ENCODE peak calls at places on chromosomes 5 and 9, in seven cellular contexts. A, F, B, W, R, L and N are unnamed samples.

GRCh38 chr5:159601216-159601615 is 270.9 kb upstream of the IL12B start:
- DNase-seq in B (peak; percentile 73), W (no peak), R (no peak), L (no peak), F (no peak), A (no peak), N (no peak)

GRCh38 chr5:78716221-78716620 is 67.6 kb upstream of the LHFPL2 start:
- DNase-seq in L (no peak), F (no peak), W (no peak), B (peak; percentile 65), A (no peak), R (no peak), N (no peak)

GRCh38 chr5:77366717-77367500 is 125.2 kb downstream of the WDR41 start:
- DNase-seq in B (no peak), A (no peak), F (no peak), R (peak; percentile 26), L (no peak), W (no peak), N (no peak)

GRCh38 chr9:97997330-97998276 is 14.5 kb downstream of the ANP32B start:
- DNase-seq in W (no peak), L (no peak), A (no peak), R (no peak), B (no peak), F (no peak), N (no peak)

GRCh38 chr9:16044116-16044881 is 491.5 kb downstream of the CCDC171 start:
- DNase-seq in F (no peak), L (no peak), B (peak; percentile 87), W (no peak), A (no peak), R (no peak), N (no peak)

GRCh38 chr9:96218821-96219614 is 83.0 kb downstream of the HSD17B3 start:
- DNase-seq in A (no peak), F (peak; percentile 34), R (peak; percentile 22), W (no peak), B (no peak), L (peak; percentile 24), N (peak; percentile 64)

GRCh38 chr5:107532182-107532878 is 138.4 kb downstream of the EFNA5 start:
- DNase-seq in R (no peak), A (no peak), B (no peak), L (no peak), F (no peak), W (no peak), N (no peak)

GRCh38 chr5:33558489-33558888 is 117.7 kb downstream of the TARS1 start:
- DNase-seq in R (no peak), B (peak; percentile 7), L (peak; percentile 28), A (no peak), F (no peak), W (no peak), N (no peak)

GRCh38 chr5:104412649-104413240 is 850.2 kb upstream of the NUDT12 start:
- DNase-seq in B (peak; percentile 49), A (no peak), R (peak; percentile 43), L (peak; percentile 2), F (no peak), W (no peak), N (no peak)